ENCODE peak calls at places on chromosomes 5 and 9, in nine cellular contexts. A, F, L, J, Y, N, I, K and U are unnamed samples.

GRCh38 chr5:56142233-56142619 is 90.9 kb downstream of the ANKRD55 start:
- DNase-seq in F (no peak), Y (no peak), J (no peak), A (no peak), L (no peak), N (no peak), I (no peak), K (no peak), U (no peak)

GRCh38 chr5:170287532-170287931 is 10.0 kb downstream of the LCP2 start:
- DNase-seq in L (peak), K (no peak), I (no peak), J (peak), A (peak), Y (peak), F (no peak), N (no peak), U (no peak)

GRCh38 chr9:132114102-132114707 is 34.5 kb upstream of the MED27 start:
- DNase-seq in Y (peak), A (no peak), I (peak), K (peak), F (peak), N (no peak), J (peak), L (peak), U (no peak)

GRCh38 chr9:13520069-13520468 is 240.6 kb upstream of the MPDZ start:
- DNase-seq in Y (no peak), F (no peak), J (peak), L (no peak), N (no peak), I (no peak), A (no peak), K (no peak), U (no peak)

GRCh38 chr5:77761606-77762005 is 14.5 kb downstream of the TBCA start:
- DNase-seq in A (no peak), F (no peak), Y (peak), J (no peak), N (no peak), K (no peak), I (no peak), L (no peak), U (no peak)

GRCh38 chr5:173888473-173889135 is 455 bp downstream of the CPEB4 start:
- DNase-seq in N (peak), K (peak), A (no peak), Y (peak), I (peak), L (peak), J (peak), F (peak), U (no peak)

GRCh38 chr5:138974227-138975063 is 99.3 kb upstream of the LRRTM2 start:
- DNase-seq in F (peak), K (no peak), J (peak), N (no peak), I (no peak), A (no peak), L (peak), Y (peak), U (no peak)

GRCh38 chr5:177312649-177313181 is 1.0 kb upstream of the MXD3 start:
- DNase-seq in A (no peak), F (peak), L (peak), Y (no peak), N (peak), K (peak), J (peak), I (no peak), U (no peak)

GRCh38 chr5:153122416-153122815 is 368.1 kb upstream of the GRIA1 start:
- DNase-seq in L (no peak), F (no peak), J (no peak), Y (no peak), K (no peak), A (no peak), N (no peak), I (no peak), U (no peak)

GRCh38 chr9:79623799-79624721 is 52.3 kb downstream of the TLE4 start:
- DNase-seq in N (no peak), I (peak), L (peak), Y (no peak), K (no peak), A (no peak), J (no peak), F (no peak), U (no peak)

GRCh38 chr9:19085295-19085694 is 17.4 kb downstream of the HAUS6 start:
- DNase-seq in I (no peak), A (no peak), N (no peak), L (no peak), Y (peak), K (peak), F (peak), J (peak), U (no peak)

GRCh38 chr5:150846651-150847333 is 471 bp downstream of the IRGM start:
- DNase-seq in Y (peak), A (no peak), L (no peak), I (no peak), F (peak), K (peak), J (peak), N (peak), U (peak)

GRCh38 chr5:164422400-164422799 is 917.0 kb downstream of the MAT2B start:
- DNase-seq in F (peak), Y (peak), I (no peak), N (no peak), J (peak), A (no peak), K (peak), L (no peak), U (no peak)

GRCh38 chr9:34578241-34579096 is 11.1 kb downstream of the CNTFR start:
- DNase-seq in N (no peak), J (peak), L (no peak), I (no peak), K (no peak), Y (peak), A (no peak), F (peak), U (peak)
- H3K4me3 ChIP-seq in N (peak), J (no peak), L (peak), I (peak), K (no peak), Y (no peak), A (peak), F (peak), U (no peak)

DNA sequence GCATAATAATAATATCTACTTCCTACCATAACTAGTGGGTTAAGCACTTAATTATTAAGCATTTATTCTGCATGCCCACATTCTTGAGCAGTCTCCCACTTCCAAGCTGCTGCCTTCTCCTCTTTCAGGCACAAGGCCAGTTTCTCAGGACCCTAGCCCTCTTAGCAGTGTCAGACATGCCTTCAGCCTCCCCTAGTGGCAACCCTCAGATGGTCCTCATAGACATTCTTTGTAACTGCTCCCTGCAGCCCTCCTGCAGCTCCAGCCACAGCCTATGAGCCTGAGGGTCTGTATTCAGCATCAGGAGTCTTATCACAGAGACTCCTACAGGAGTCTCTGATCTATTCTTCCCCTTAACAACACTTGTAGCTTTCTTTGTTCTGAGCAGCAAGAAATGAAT is 3.8 kb downstream of the IL9 start:
- DNase-seq in N (no peak), A (peak), I (no peak), L (no peak), Y (no peak), K (peak), J (no peak), F (peak), U (no peak)
- TF ChIP-seq CTCF in N (no peak), A (no peak), I (no peak), L (no peak), Y (no peak), K (peak), J (peak), F (peak), U (no peak)

DNA sequence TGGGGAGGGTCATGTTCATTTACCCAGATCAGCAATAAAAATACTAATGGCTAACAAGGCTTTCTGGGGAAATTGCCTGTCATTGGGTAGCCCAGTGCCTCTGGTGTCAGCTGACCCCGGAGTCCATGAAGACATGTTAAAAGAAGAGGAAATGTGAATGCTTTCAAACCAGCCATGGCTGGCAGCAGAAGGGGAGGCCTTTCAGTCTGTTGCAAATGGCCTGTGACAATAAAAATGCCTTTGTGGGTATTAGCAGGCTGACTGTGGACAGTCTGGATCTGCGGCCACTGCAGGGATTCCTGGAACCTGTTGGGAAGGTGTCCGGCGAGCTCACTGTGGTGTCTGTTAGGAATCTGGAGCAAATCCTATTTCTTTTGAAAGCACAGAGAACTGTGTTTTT is 7.5 kb downstream of the ABL1 start:
- DNase-seq in L (no peak), J (no peak), I (no peak), K (no peak), A (no peak), F (no peak), N (no peak), Y (no peak), U (no peak)
- H3K4me3 ChIP-seq in L (no peak), J (no peak), I (no peak), K (no peak), A (no peak), F (no peak), N (no peak), Y (no peak), U (no peak)

GRCh38 chr5:11387382-11387781 is 516.9 kb downstream of the CTNND2 start:
- DNase-seq in F (no peak), J (no peak), A (no peak), K (no peak), N (no peak), L (no peak), I (no peak), Y (no peak), U (no peak)

GRCh38 chr5:11385251-11385900 is 518.9 kb downstream of the CTNND2 start:
- DNase-seq in N (no peak), K (no peak), F (no peak), L (no peak), I (no peak), Y (no peak), J (no peak), A (no peak), U (no peak)

GRCh38 chr5:11383506-11384095 is 520.6 kb downstream of the CTNND2 start:
- DNase-seq in K (no peak), A (no peak), I (no peak), J (no peak), Y (no peak), L (no peak), F (peak), N (no peak), U (no peak)

GRCh38 chr5:11385901-11386293 is 518.3 kb downstream of the CTNND2 start:
- DNase-seq in K (no peak), N (no peak), I (no peak), A (no peak), Y (no peak), J (no peak), L (no peak), F (no peak), U (no peak)

GRCh38 chr5:11384441-11385250 is 519.6 kb downstream of the CTNND2 start:
- DNase-seq in J (no peak), K (no peak), L (no peak), Y (no peak), A (no peak), I (peak), F (peak), N (no peak), U (no peak)
- TF ChIP-seq CTCF in J (no peak), K (no peak), L (no peak), Y (no peak), A (no peak), I (no peak), F (no peak), N (no peak), U (no peak)

GRCh38 chr5:80339116-80339515 is 19.3 kb downstream of the SPZ1 start:
- DNase-seq in J (no peak), Y (no peak), N (no peak), A (no peak), K (no peak), F (no peak), L (no peak), I (no peak), U (no peak)
- H3K4me3 ChIP-seq in J (no peak), Y (no peak), N (no peak), A (no peak), K (no peak), F (no peak), L (no peak), I (no peak), U (no peak)

DNA sequence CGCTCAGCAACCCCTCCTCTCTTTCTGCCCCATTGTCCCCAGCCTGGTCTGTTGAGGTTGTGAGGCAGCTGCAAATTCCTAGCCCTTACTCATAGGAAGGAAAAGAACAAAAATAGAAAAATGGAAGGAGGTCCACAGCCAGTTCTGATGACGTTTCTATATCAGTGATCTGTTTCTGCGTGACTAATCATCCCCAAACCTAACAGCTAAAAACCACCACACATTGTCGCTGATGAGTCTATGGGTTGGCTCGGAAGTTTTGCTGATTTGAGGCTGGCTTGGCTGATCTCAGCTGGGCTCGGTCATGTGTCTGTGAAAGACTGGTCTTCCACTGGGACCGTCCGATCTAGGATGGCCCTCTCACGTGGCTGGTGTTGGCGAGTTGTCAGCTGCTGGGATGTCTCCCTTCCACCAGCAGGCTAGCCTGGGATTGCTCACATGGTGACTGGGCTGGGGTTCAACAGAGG is 200.6 kb upstream of the ZNF618 start:
- DNase-seq in F (no peak), J (peak), I (no peak), Y (peak), N (no peak), K (no peak), A (peak), L (peak), U (peak)
- TF ChIP-seq CTCF in F (no peak), J (no peak), I (no peak), Y (peak), N (no peak), K (no peak), A (peak), L (no peak), U (no peak)

DNA sequence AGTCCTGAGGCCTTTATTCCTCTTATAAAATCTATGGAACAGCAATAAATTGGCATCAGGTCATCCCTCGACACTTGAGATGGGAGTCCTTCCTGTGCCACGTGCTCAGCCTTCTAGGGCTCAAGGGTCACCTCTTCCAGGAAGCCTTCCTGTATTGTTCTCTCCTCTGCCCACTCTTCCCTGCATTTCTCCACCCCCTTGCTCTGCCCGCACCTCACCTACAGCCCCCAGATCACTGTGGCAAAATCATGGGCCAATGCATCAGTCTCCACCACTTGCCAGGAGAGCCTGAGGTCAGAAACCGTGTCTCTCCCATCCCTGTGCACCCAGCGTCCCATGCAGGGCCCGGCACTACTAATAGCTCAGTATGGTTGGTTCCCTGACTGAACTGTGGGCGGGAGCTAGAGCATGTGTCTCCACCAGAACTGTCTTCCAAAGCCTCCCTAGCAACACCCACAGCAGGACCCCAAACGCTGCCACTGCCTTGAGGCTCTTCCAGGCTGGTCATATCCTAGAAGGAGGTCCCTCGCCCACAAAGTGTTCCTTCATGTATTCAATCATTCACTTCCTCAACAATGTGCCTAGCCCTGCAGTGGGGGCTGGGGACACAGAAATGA is 13.5 kb downstream of the DUSP1 start:
- DNase-seq in L (no peak), F (no peak), Y (no peak), A (peak), J (no peak), N (peak), K (no peak), I (no peak), U (no peak)
- H3K4me3 ChIP-seq in L (no peak), F (no peak), Y (no peak), A (no peak), J (no peak), N (no peak), K (no peak), I (no peak), U (no peak)